ENCODE peak calls at places on chromosomes 16 and 17, in ten cellular contexts. O is activated CD4-positive, alpha-beta T cell treated with anti-CD3 and anti-CD28 coated beads, Interleukin-2, amount 50 U/mL, for 24 hours; P is A673; E is HCEC 1CT; C is stimulated activated naive B cell treated with anti-CD40 and anti-IgM and Interleukin-4, amounts not matched to agents 10 μg/mL and 1 μg/mL and 100 μg/mL, for 72 hours; Q is NCI-H748 treated with DMSO at 0.1 percent for 48 hours; F is stimulated activated CD8-positive, alpha-beta memory T cell treated with anti-CD3 and anti-CD28 coated beads, Interleukin-2, amount 100 ng/mL, for 1 hour; R is ureter; X is ovary; G is GM23338. A is an unnamed sample.

GRCh38 chr17:81966343-81967243 is 5.6 kb upstream of the NOTUM start:
- DNase-seq in O (no peak), P (no peak), E (peak; percentile 39), C (peak; percentile 47), Q (no peak), F (no peak), R (no peak), X (peak; percentile 87), G (peak; percentile 83), A (no peak)

GRCh38 chr17:39950871-39951348 is 11.9 kb upstream of the GSDMA start:
- DNase-seq in O (no peak), P (no peak), E (no peak), C (no peak), Q (no peak), F (no peak), R (no peak), X (peak; percentile 36), G (no peak), A (no peak)

GRCh38 chr16:1879477-1879876 is 7.5 kb upstream of the MEIOB start:
- DNase-seq in O (no peak), P (no peak), E (no peak), C (no peak), Q (no peak), F (no peak), R (no peak), X (no peak), G (no peak), A (no peak)

GRCh38 chr16:21272253-21272652 is 5.8 kb downstream of the CRYM start:
- DNase-seq in O (no peak), P (no peak), E (no peak), C (no peak), Q (no peak), F (no peak), R (no peak), X (no peak), G (no peak), A (no peak)

GRCh38 chr16:81319221-81319912 is 4.6 kb downstream of the GAN start:
- DNase-seq in O (no peak), P (peak; percentile 27), E (peak; percentile 79), C (no peak), Q (no peak), F (no peak), R (no peak), X (no peak), G (no peak), A (no peak)

GRCh38 chr16:7369181-7369580 is 36.5 kb downstream of the RBFOX1 start:
- DNase-seq in O (no peak), P (no peak), E (no peak), C (no peak), Q (no peak), F (no peak), R (no peak), X (no peak), G (no peak), A (no peak)

GRCh38 chr17:75252039-75252816 is 9.2 kb downstream of the GGA3 start:
- DNase-seq in O (no peak), P (no peak), E (no peak), C (no peak), Q (no peak), F (no peak), R (no peak), X (no peak), G (no peak), A (no peak)

GRCh38 chr17:12958786-12959185 is 59.0 kb downstream of the ELAC2 start:
- DNase-seq in O (no peak), P (no peak), E (no peak), C (no peak), Q (no peak), F (no peak), R (no peak), X (no peak), G (no peak), A (no peak)

GRCh38 chr17:48593126-48593829 is at the start of gene HOXB5:
- DNase-seq in O (no peak), P (no peak), E (peak; percentile 58), C (no peak), Q (peak; percentile 51), F (no peak), R (no peak), X (no peak), G (no peak), A (peak; percentile 25)

GRCh38 chr17:75813081-75814020 is 28.7 kb downstream of the UNK start:
- DNase-seq in O (no peak), P (no peak), E (no peak), C (no peak), Q (no peak), F (no peak), R (no peak), X (no peak), G (no peak), A (no peak)

GRCh38 chr16:70331588-70332358 is 14.9 kb upstream of the DDX19A start:
- DNase-seq in O (no peak), P (peak; percentile 47), E (no peak), C (no peak), Q (no peak), F (no peak), R (no peak), X (no peak), G (peak; percentile 48), A (no peak)

GRCh38 chr16:13919330-13919682 is 648 bp upstream of the ERCC4 start:
- DNase-seq in O (no peak), P (peak; percentile 62), E (peak; percentile 64), C (no peak), Q (peak; percentile 63), F (no peak), R (no peak), X (no peak), G (peak; percentile 47), A (peak; percentile 42)

GRCh38 chr17:19387921-19388521 is 1.0 kb upstream of the MFAP4 start:
- DNase-seq in O (no peak), P (peak; percentile 74), E (peak; percentile 71), C (no peak), Q (no peak), F (no peak), R (no peak), X (no peak), G (no peak), A (no peak)

GRCh38 chr17:64240741-64241347 is 22.2 kb downstream of the TEX2 start:
- DNase-seq in O (no peak), P (no peak), E (peak; percentile 76), C (no peak), Q (no peak), F (no peak), R (no peak), X (peak; percentile 65), G (no peak), A (no peak)

GRCh38 chr17:30922235-30922993 is 669 bp downstream of the ADAP2 start:
- DNase-seq in O (no peak), P (no peak), E (no peak), C (peak; percentile 27), Q (no peak), F (no peak), R (no peak), X (no peak), G (peak; percentile 66), A (no peak)

GRCh38 chr17:81902023-81902652 is at the start of gene NPB:
- DNase-seq in O (no peak), P (peak; percentile 57), E (no peak), C (no peak), Q (no peak), F (no peak), R (no peak), X (peak; percentile 38), G (peak; percentile 73), A (no peak)

GRCh38 chr17:27241346-27241946 is 52.5 kb upstream of the WSB1 start:
- DNase-seq in O (no peak), P (peak; percentile 77), E (no peak), C (peak; percentile 48), Q (no peak), F (no peak), R (peak; percentile 82), X (no peak), G (peak; percentile 28), A (no peak)

GRCh38 chr17:38864636-38865398 is 5.0 kb upstream of the LASP1 start:
- DNase-seq in O (no peak), P (peak; percentile 50), E (peak; percentile 60), C (no peak), Q (peak; percentile 16), F (no peak), R (no peak), X (no peak), G (peak; percentile 80), A (no peak)

GRCh38 chr16:21684199-21684598 is 20.4 kb downstream of the OTOA start:
- DNase-seq in O (no peak), P (peak; percentile 42), E (no peak), C (no peak), Q (no peak), F (no peak), R (no peak), X (no peak), G (peak; percentile 72), A (no peak)

GRCh38 chr16:68236804-68237242 is 896 bp upstream of the ESRP2 start:
- DNase-seq in O (no peak), P (no peak), E (no peak), C (no peak), Q (no peak), F (no peak), R (no peak), X (no peak), G (peak; percentile 55), A (no peak)

GRCh38 chr17:58648236-58648635 is 43.6 kb downstream of the TEX14 start:
- DNase-seq in O (no peak), P (no peak), E (no peak), C (no peak), Q (no peak), F (no peak), R (no peak), X (no peak), G (no peak), A (no peak)

GRCh38 chr16:10090816-10091215 is 91.4 kb downstream of the GRIN2A start:
- DNase-seq in O (no peak), P (no peak), E (no peak), C (no peak), Q (no peak), F (no peak), R (no peak), X (no peak), G (no peak), A (no peak)

GRCh38 chr16:53881371-53881770 is 177.4 kb downstream of the FTO start:
- DNase-seq in O (no peak), P (no peak), E (peak; percentile 77), C (no peak), Q (no peak), F (no peak), R (no peak), X (no peak), G (no peak), A (no peak)

GRCh38 chr17:49717371-49717841 is 9.6 kb upstream of the SLC35B1 start:
- DNase-seq in O (no peak), P (no peak), E (no peak), C (no peak), Q (no peak), F (no peak), R (no peak), X (no peak), G (no peak), A (no peak)

GRCh38 chr16:24609740-24610420 is 70.5 kb downstream of the RBBP6 start:
- DNase-seq in O (no peak), P (peak; percentile 93), E (peak; percentile 50), C (no peak), Q (peak; percentile 29), F (no peak), R (peak; percentile 52), X (peak; percentile 54), G (peak; percentile 83), A (peak; percentile 77)

GRCh38 chr17:40124279-40125141 is 2.7 kb downstream of the MSL1 start:
- DNase-seq in O (no peak), P (no peak), E (no peak), C (no peak), Q (no peak), F (no peak), R (no peak), X (no peak), G (peak; percentile 73), A (peak; percentile 3)